ENCODE peak calls at places on chromosomes 2 and 18, in ten cellular contexts. Q is tibial nerve, O is astrocyte of the cerebellum, U is GM23338, B is mucosa of descending colon, S is Calu3, Z is cardiac fibroblast, V is progenitor cell of endocrine pancreas, T is SK-N-SH, D is fibroblast of mammary gland. M is an unnamed sample.

GRCh38 chr2:74181739-74182138 is 3.1 kb upstream of the MOB1A start:
- DNase-seq in O (no peak), S (no peak), Q (peak; percentile 34), U (no peak), D (no peak), Z (no peak), V (no peak), B (no peak), T (peak; percentile 41), M (no peak)

GRCh38 chr2:1910021-1910420 is 165.7 kb upstream of the PXDN start:
- DNase-seq in U (no peak), T (no peak), Z (no peak), Q (no peak), B (no peak), V (no peak), D (no peak), S (no peak), O (no peak), M (peak; percentile 88)

GRCh38 chr2:219402665-219403515 is 15.2 kb upstream of the DNPEP start:
- DNase-seq in Q (peak; percentile 65), S (peak; percentile 66), U (peak; percentile 95), B (no peak), D (peak; percentile 86), T (peak; percentile 87), O (peak; percentile 80), V (peak; percentile 66), Z (peak; percentile 91), M (peak; percentile 47)

GRCh38 chr2:37583867-37584266 is 87.6 kb downstream of the CDC42EP3 start:
- DNase-seq in D (peak; percentile 69), S (no peak), Z (no peak), T (no peak), B (no peak), Q (no peak), O (no peak), U (no peak), V (no peak), M (no peak)

GRCh38 chr2:75276093-75277055 is 77.1 kb upstream of the TACR1 start:
- DNase-seq in Z (peak; percentile 36), V (no peak), Q (no peak), B (no peak), T (no peak), S (no peak), D (peak; percentile 81), U (peak; percentile 32), O (peak; percentile 34), M (no peak)

GRCh38 chr2:236549165-236549564 is 20.5 kb upstream of the ACKR3 start:
- DNase-seq in B (no peak), S (no peak), U (peak; percentile 40), Z (no peak), T (no peak), V (no peak), Q (no peak), D (no peak), O (no peak), M (no peak)

GRCh38 chr2:85663684-85664565 is 4.1 kb downstream of the SFTPB start:
- DNase-seq in U (no peak), O (no peak), V (no peak), Q (no peak), T (no peak), D (no peak), B (no peak), Z (no peak), S (no peak), M (no peak)

GRCh38 chr18:62637807-62638687 is 77.3 kb upstream of the PHLPP1 start:
- DNase-seq in D (no peak), Z (peak; percentile 5), S (peak; percentile 70), U (peak; percentile 77), O (no peak), Q (no peak), B (peak; percentile 62), V (no peak), T (peak; percentile 34), M (no peak)

GRCh38 chr2:19847486-19847885 is 54.3 kb downstream of the TTC32 start:
- DNase-seq in B (no peak), O (no peak), S (no peak), U (no peak), T (no peak), D (no peak), Z (no peak), Q (no peak), V (no peak), M (no peak)

GRCh38 chr2:231334981-231335380 is 60.5 kb upstream of the B3GNT7 start:
- DNase-seq in B (no peak), S (no peak), V (no peak), T (no peak), O (no peak), Z (no peak), D (no peak), U (no peak), Q (no peak), M (no peak)

GRCh38 chr18:11398625-11399024 is 210.8 kb upstream of the SLC35G4 start:
- DNase-seq in Z (peak; percentile 9), V (no peak), U (peak; percentile 37), S (no peak), B (no peak), T (no peak), D (peak; percentile 13), Q (no peak), O (no peak), M (no peak)

GRCh38 chr2:232876071-232876977 is 6.3 kb downstream of the SNORC start:
- DNase-seq in S (peak; percentile 66), Q (no peak), T (peak; percentile 88), O (no peak), V (peak; percentile 44), B (peak; percentile 83), Z (no peak), D (no peak), U (peak; percentile 65), M (no peak)

GRCh38 chr2:149662556-149662955 is 75.0 kb upstream of the MMADHC start:
- DNase-seq in V (no peak), U (no peak), T (no peak), O (no peak), Q (no peak), B (no peak), S (no peak), Z (no peak), D (no peak), M (no peak)

DNA sequence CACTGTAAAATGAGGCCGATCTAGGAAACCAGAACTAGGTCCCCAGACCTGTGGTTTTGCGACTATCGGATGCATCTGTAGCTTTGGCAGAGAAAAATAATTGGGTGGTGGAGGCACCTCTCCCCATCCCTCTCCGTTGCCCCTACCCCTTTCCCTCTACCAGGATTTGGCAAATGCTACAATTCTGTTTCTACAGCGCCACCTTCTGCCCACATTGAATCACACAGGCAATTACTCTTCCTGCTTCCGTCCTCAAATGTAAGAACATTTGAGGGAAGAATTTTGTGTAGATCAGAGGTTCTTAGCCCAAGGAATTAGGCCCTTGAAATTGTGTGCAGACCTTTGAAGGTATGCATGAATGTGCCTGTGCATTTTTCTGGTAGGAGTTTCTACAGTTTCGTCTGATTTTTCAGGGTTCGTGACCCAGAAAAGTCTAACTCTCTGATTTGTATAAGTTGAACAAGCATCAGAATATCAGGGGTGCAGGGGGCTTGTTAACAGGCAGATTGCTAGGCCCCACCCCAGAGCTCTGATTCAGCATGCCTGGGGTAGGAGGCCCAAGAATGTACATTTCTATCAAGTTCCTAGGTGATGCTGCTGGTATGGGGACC is 11.2 kb downstream of the ATP6V1B1 start:
- DNase-seq in Q (peak; percentile 57), B (no peak), Z (peak; percentile 73), D (peak; percentile 61), V (peak; percentile 43), O (peak; percentile 44), S (peak; percentile 56), U (peak; percentile 86), T (peak; percentile 71), M (no peak)
- TF ChIP-seq CTCF in Q (peak; percentile 65), B (peak; percentile 30), Z (peak; percentile 81), D (peak; percentile 86), V (peak; percentile 79), O (peak; percentile 82), S (peak; percentile 78), U (peak; percentile 95), T (peak; percentile 88), M (peak; percentile 93)

DNA sequence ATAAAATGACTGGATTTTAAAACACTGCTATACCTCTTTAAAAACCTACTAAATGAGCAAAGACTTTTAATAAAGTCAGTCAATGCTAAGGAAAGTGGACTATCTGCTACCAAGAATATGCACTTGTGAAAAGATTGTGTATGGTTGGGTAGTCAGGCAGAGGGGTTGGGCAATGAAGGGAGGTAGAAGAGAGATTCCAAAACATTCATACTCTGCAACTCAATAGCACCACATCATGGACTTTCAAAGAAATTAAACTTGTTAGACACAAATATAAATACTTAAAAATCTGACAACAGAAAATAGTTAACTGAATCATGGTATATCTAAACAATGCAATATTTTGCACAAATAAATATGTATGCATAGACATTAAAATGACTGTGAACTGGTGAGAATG is 139.9 kb upstream of the MAPRE2 start:
- DNase-seq in O (no peak), Z (peak; percentile 7), U (no peak), D (peak; percentile 29), S (no peak), T (no peak), V (no peak), Q (no peak), B (no peak), M (no peak)
- TF ChIP-seq CTCF in O (no peak), Z (no peak), U (no peak), D (no peak), S (no peak), T (no peak), V (no peak), Q (no peak), B (no peak), M (peak; percentile 71)

GRCh38 chr2:237682151-237682550 is 54.8 kb downstream of the LRRFIP1 start:
- DNase-seq in T (no peak), Q (no peak), S (no peak), V (no peak), Z (no peak), B (no peak), U (no peak), O (no peak), D (no peak), M (no peak)

GRCh38 chr2:237688081-237688480 is 60.7 kb downstream of the LRRFIP1 start:
- DNase-seq in Z (no peak), D (peak; percentile 35), Q (no peak), O (no peak), V (no peak), T (no peak), B (no peak), U (no peak), S (no peak), M (no peak)

GRCh38 chr2:237682901-237683670 is 55.7 kb downstream of the LRRFIP1 start:
- DNase-seq in Z (no peak), V (no peak), O (no peak), U (no peak), Q (no peak), B (peak; percentile 70), D (no peak), S (peak; percentile 50), T (no peak), M (no peak)

GRCh38 chr2:237687666-237688065 is 60.3 kb downstream of the LRRFIP1 start:
- DNase-seq in T (peak; percentile 58), Q (peak; percentile 93), S (peak; percentile 44), V (no peak), B (peak; percentile 64), U (no peak), O (peak; percentile 84), Z (peak; percentile 97), D (peak; percentile 100), M (no peak)

GRCh38 chr2:237685408-237685807 is 58.0 kb downstream of the LRRFIP1 start:
- DNase-seq in U (peak; percentile 78), Q (no peak), O (no peak), Z (no peak), S (no peak), V (no peak), B (no peak), T (no peak), D (peak; percentile 61), M (no peak)
- TF ChIP-seq CTCF in U (peak; percentile 70), Q (no peak), O (peak; percentile 33), Z (peak; percentile 28), S (no peak), V (peak; percentile 23), B (no peak), T (peak; percentile 52), D (peak; percentile 51), M (peak; percentile 67)

GRCh38 chr2:26043862-26044736 is 10.2 kb downstream of the RAB10 start:
- DNase-seq in Q (peak; percentile 20), B (peak; percentile 42), D (peak; percentile 69), U (peak; percentile 52), V (no peak), S (peak; percentile 25), O (no peak), T (no peak), Z (peak; percentile 46), M (no peak)
- TF ChIP-seq CTCF in Q (no peak), B (no peak), D (no peak), U (no peak), V (no peak), S (no peak), O (no peak), T (no peak), Z (no peak), M (no peak)